ENCODE peak calls at places on chromosomes 1 and 21, in five cellular contexts. O is H1, Y is A549, J is tibial nerve, P is ovary. M is an unnamed sample.
A peak's percentile ranks its signal among the peaks of the same experiment; 100 is the strongest.

GRCh38 chr21:46546799-46547198 is 58.1 kb downstream of the S100B start:
- DNase-seq in O (no peak), Y (no peak), J (no peak), P (no peak), M (peak; percentile 15)

GRCh38 chr1:232954594-232955365 is 4.4 kb downstream of the NTPCR start:
- DNase-seq in O (no peak), Y (no peak), J (no peak), P (no peak), M (no peak)

GRCh38 chr1:56527548-56528302 is 51.6 kb downstream of the PLPP3 start:
- DNase-seq in O (no peak), Y (no peak), J (no peak), P (peak; percentile 62), M (no peak)

GRCh38 chr1:78690516-78690915 is 40.9 kb downstream of the IFI44 start:
- DNase-seq in O (no peak), Y (no peak), J (no peak), P (no peak), M (no peak)

GRCh38 chr1:37475380-37476086 is 1.2 kb downstream of the ZC3H12A start:
- DNase-seq in O (no peak), Y (no peak), J (no peak), P (peak; percentile 44), M (no peak)

GRCh38 chr1:197638316-197638715 is 137.0 kb downstream of the DENND1B start:
- DNase-seq in O (no peak), Y (no peak), J (no peak), P (no peak), M (no peak)

GRCh38 chr1:24036080-24036479 is 56.0 kb upstream of the SRSF10 start:
- DNase-seq in O (no peak), Y (no peak), J (no peak), P (no peak), M (no peak)

GRCh38 chr1:226135059-226135651 is 51.4 kb downstream of the ACBD3 start:
- DNase-seq in O (no peak), Y (no peak), J (no peak), P (peak; percentile 57), M (peak; percentile 88)

GRCh38 chr1:56833088-56833487 is 13.9 kb upstream of the FYB2 start:
- DNase-seq in O (no peak), Y (no peak), J (no peak), P (no peak), M (no peak)

GRCh38 chr1:37274491-37274890 is 199.9 kb upstream of the ZC3H12A start:
- DNase-seq in O (no peak), Y (no peak), J (no peak), P (no peak), M (no peak)

GRCh38 chr1:37423810-37424209 is 50.6 kb upstream of the ZC3H12A start:
- DNase-seq in O (no peak), Y (no peak), J (no peak), P (no peak), M (no peak)

GRCh38 chr1:203408485-203409229 is 57.7 kb upstream of the FMOD start:
- DNase-seq in O (no peak), Y (peak; percentile 7), J (peak; percentile 76), P (peak; percentile 83), M (peak; percentile 60)

GRCh38 chr1:30111431-30111830 is 612.0 kb downstream of the MATN1 start:
- DNase-seq in O (peak; percentile 34), Y (peak; percentile 33), J (no peak), P (peak; percentile 65), M (peak; percentile 27)

GRCh38 chr1:63918395-63918945 is 144.7 kb downstream of the ROR1 start:
- DNase-seq in O (no peak), Y (no peak), J (no peak), P (no peak), M (no peak)

GRCh38 chr1:106498238-106498637 is 558.2 kb upstream of the PRMT6 start:
- DNase-seq in O (no peak), Y (no peak), J (no peak), P (no peak), M (no peak)

GRCh38 chr1:31413405-31414005 is 492 bp downstream of the SERINC2 start:
- DNase-seq in O (no peak), Y (peak; percentile 48), J (peak; percentile 37), P (peak; percentile 67), M (peak; percentile 90)

GRCh38 chr1:195686764-195687163 is 921.5 kb downstream of the KCNT2 start:
- DNase-seq in O (no peak), Y (no peak), J (no peak), P (no peak), M (no peak)

GRCh38 chr21:36120304-36120902 is 14.5 kb upstream of the CBR3 start:
- DNase-seq in O (no peak), Y (no peak), J (no peak), P (no peak), M (no peak)

GRCh38 chr1:47230692-47231313 is 1.2 kb downstream of the TAL1 start:
- DNase-seq in O (no peak), Y (no peak), J (no peak), P (no peak), M (no peak)

GRCh38 chr1:59116920-59117542 is 179.9 kb upstream of the FGGY start:
- DNase-seq in O (peak; percentile 64), Y (no peak), J (no peak), P (no peak), M (no peak)

GRCh38 chr1:86508583-86508969 is 38.3 kb upstream of the CLCA4 start:
- DNase-seq in O (no peak), Y (no peak), J (no peak), P (no peak), M (no peak)

GRCh38 chr1:115828101-115829022 is 12.6 kb downstream of the NHLH2 start:
- DNase-seq in O (no peak), Y (no peak), J (no peak), P (peak; percentile 69), M (peak; percentile 35)

GRCh38 chr21:25341981-25342380 is 265.3 kb downstream of the MRPL39 start:
- DNase-seq in O (no peak), Y (no peak), J (no peak), P (no peak), M (no peak)

GRCh38 chr21:36792505-36792967 is 93.6 kb downstream of the SIM2 start:
- DNase-seq in O (no peak), Y (peak; percentile 16), J (no peak), P (no peak), M (no peak)

GRCh38 chr21:32312321-32312720 is 13.7 kb downstream of the MRAP start:
- DNase-seq in O (no peak), Y (no peak), J (no peak), P (no peak), M (no peak)

GRCh38 chr1:218408135-218408534 is 63.0 kb downstream of the TGFB2 start:
- DNase-seq in O (no peak), Y (no peak), J (no peak), P (no peak), M (no peak)

GRCh38 chr1:41711581-41711980 is 207.1 kb downstream of the HIVEP3 start:
- DNase-seq in O (no peak), Y (no peak), J (no peak), P (no peak), M (no peak)

GRCh38 chr1:64171797-64172281 is 31.6 kb upstream of the UBE2U start:
- DNase-seq in O (no peak), Y (peak; percentile 20), J (no peak), P (no peak), M (no peak)

GRCh38 chr1:20729155-20729931 is 3.2 kb downstream of the SH2D5 start:
- DNase-seq in O (no peak), Y (no peak), J (no peak), P (no peak), M (no peak)

GRCh38 chr1:40732756-40733301 is 41.3 kb downstream of the NFYC start:
- DNase-seq in O (no peak), Y (no peak), J (no peak), P (no peak), M (no peak)

GRCh38 chr1:87765686-87766085 is 437.0 kb downstream of the LMO4 start:
- DNase-seq in O (no peak), Y (peak; percentile 15), J (no peak), P (no peak), M (no peak)

GRCh38 chr1:97834903-97835302 is 85.9 kb downstream of the DPYD start:
- DNase-seq in O (no peak), Y (no peak), J (no peak), P (no peak), M (no peak)

GRCh38 chr1:180165096-180165495 is 10.4 kb downstream of the QSOX1 start:
- DNase-seq in O (no peak), Y (no peak), J (no peak), P (no peak), M (no peak)
- H3K27ac ChIP-seq in O (no peak overlapping the region), Y (no peak overlapping the region), J (no peak overlapping the region), P (no peak overlapping the region), M (no peak overlapping the region)

DNA sequence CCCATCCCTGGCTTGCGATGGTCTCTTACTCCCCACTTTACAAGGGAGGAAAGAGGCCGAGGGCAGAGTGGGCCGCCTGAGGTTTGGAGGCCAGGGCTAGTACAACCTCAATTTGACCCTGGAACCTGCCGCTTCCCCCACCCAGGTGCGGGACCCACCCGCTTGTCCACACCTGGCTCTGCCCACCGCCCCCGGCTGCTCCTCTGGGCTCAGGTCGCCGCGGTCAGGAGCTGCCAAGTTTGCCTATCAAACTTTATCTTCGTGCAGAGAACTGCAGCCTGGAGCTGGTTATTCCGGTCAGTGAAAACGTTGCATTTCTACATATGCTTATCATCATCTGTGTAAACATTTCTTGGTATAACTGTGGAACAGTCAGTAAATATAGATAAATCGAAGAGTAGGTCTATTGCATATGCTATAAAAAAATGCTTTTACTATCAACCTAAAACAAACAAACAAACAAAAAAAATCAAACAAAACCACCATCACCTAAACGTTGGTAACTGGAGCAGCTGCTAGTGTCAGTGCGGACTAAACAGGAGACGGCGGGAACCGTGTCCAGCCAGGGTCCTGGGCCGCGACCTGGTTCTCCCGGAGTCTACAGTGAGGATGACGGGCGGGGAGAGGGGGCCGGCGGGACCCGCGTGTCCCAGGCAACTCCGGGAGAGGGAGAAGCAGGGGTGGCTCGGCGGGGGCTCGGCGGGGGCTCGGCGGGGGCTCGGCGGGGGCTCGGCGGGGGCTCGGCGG is 906 bp upstream of the ADARB1 start:
- DNase-seq in O (no peak), Y (peak; percentile 39), J (no peak), P (peak; percentile 70), M (peak; percentile 51)
- TF ChIP-seq EP300 in O (no peak), Y (no peak), J (peak; percentile 13), P (no peak), M (no peak)

DNA sequence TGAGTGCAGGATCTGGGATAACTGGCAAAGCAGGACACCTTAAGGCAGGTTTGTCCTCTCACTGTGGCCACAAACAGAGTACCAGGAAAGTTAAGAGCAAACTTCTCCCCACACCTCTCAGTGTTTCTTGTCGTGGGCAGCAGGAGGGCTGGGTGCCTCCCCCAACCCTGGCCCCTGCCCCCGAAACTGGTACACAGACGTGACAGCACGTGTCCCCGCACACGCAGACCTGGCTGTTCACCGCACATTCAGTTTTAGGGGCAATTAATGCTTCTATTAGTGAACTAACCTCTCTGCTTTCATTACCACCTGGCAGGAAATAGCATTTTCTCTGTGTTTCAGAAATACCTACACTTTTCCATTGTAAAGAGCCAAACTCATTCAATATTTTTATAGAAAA is 32.9 kb upstream of the RIPK4 start:
- DNase-seq in O (no peak), Y (no peak), J (no peak), P (no peak), M (no peak)
- H3K27ac ChIP-seq in O (no peak overlapping the region), Y (no peak overlapping the region), J (no peak overlapping the region), P (no peak overlapping the region), M (no peak overlapping the region)

DNA sequence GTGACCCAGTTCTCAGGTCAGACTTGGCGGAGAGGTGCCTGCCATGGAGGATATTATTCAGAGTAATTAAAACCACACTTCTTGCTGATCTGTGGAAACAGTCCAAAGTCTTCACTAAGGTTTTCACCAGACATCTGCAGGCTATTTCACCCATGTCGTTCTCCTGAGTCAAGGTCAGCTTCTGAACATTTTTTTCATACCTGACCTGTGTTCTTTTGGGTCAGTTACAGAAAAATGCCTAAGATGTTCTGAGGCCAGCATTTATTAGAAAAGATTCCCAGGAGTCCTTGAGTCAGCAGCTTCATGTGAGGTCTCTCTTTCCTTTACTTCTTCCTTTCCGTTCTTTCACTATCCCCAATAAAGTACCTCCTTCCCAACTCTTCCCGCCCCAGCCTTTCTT is 54.9 kb downstream of the RGL1 start:
- DNase-seq in O (no peak), Y (no peak), J (no peak), P (no peak), M (no peak)
- TF ChIP-seq EP300 in O (no peak), Y (no peak), J (peak; percentile 65), P (no peak), M (no peak)